ENCODE peak calls at places on chromosomes 3 and 15, in four cellular contexts. One of them, this sample, is unnamed.

GRCh38 chr15:60353245-60353940 is 44.4 kb downstream of the ANXA2 start:
- DNase-seq in naive thymus-derived CD4-positive, alpha-beta T cell: no peak
- DNase-seq in OCI-LY7: no peak
- DNase-seq in A549: no peak
- DNase-seq in this sample: no peak

GRCh38 chr15:89105147-89105546 is 16.9 kb downstream of the ABHD2 start:
- DNase-seq in A549: no peak
- DNase-seq in naive thymus-derived CD4-positive, alpha-beta T cell: no peak
- DNase-seq in OCI-LY7: no peak
- DNase-seq in this sample: no peak

GRCh38 chr3:18345015-18345367 is 80.1 kb downstream of the SATB1 start:
- DNase-seq in OCI-LY7: no peak
- DNase-seq in naive thymus-derived CD4-positive, alpha-beta T cell: no peak
- DNase-seq in A549: no peak
- DNase-seq in this sample: no peak

GRCh38 chr15:48868549-48868948 is 9.4 kb upstream of the EID1 start:
- DNase-seq in naive thymus-derived CD4-positive, alpha-beta T cell: no peak
- DNase-seq in OCI-LY7: no peak
- DNase-seq in A549: no peak
- DNase-seq in this sample: no peak

GRCh38 chr3:50347187-50347813 is 1.8 kb upstream of the ZMYND10 start:
- DNase-seq in naive thymus-derived CD4-positive, alpha-beta T cell: peak
- DNase-seq in OCI-LY7: peak
- DNase-seq in A549: peak
- DNase-seq in this sample: peak

GRCh38 chr3:499362-499761 is 302.8 kb downstream of the CHL1 start:
- DNase-seq in naive thymus-derived CD4-positive, alpha-beta T cell: no peak
- DNase-seq in A549: no peak
- DNase-seq in OCI-LY7: no peak
- DNase-seq in this sample: no peak

GRCh38 chr15:48940508-48940907 is 23.2 kb downstream of the SHC4 start:
- DNase-seq in OCI-LY7: no peak
- DNase-seq in naive thymus-derived CD4-positive, alpha-beta T cell: no peak
- DNase-seq in A549: no peak
- DNase-seq in this sample: no peak

GRCh38 chr15:66841953-66842681 is 140.1 kb downstream of the SMAD6 start:
- DNase-seq in OCI-LY7: no peak
- DNase-seq in naive thymus-derived CD4-positive, alpha-beta T cell: no peak
- DNase-seq in A549: peak
- DNase-seq in this sample: no peak

GRCh38 chr3:120119846-120120510 is 25.7 kb upstream of the GSK3B start:
- DNase-seq in OCI-LY7: no peak
- DNase-seq in A549: no peak
- DNase-seq in naive thymus-derived CD4-positive, alpha-beta T cell: no peak
- DNase-seq in this sample: no peak

GRCh38 chr3:186526256-186526606 is 17.9 kb downstream of the CRYGS start:
- DNase-seq in naive thymus-derived CD4-positive, alpha-beta T cell: no peak
- DNase-seq in OCI-LY7: peak
- DNase-seq in A549: no peak
- DNase-seq in this sample: peak

GRCh38 chr15:49428392-49429095 is 5.5 kb downstream of the FGF7 start:
- DNase-seq in A549: no peak
- DNase-seq in naive thymus-derived CD4-positive, alpha-beta T cell: no peak
- DNase-seq in OCI-LY7: no peak
- DNase-seq in this sample: no peak

GRCh38 chr3:46678280-46678679 is 15.2 kb downstream of the ALS2CL start:
- DNase-seq in A549: no peak
- DNase-seq in OCI-LY7: no peak
- DNase-seq in naive thymus-derived CD4-positive, alpha-beta T cell: no peak
- DNase-seq in this sample: no peak

GRCh38 chr3:43455233-43455632 is 166.6 kb downstream of the ANO10 start:
- DNase-seq in A549: peak
- DNase-seq in OCI-LY7: no peak
- DNase-seq in naive thymus-derived CD4-positive, alpha-beta T cell: no peak
- DNase-seq in this sample: no peak

GRCh38 chr15:40338921-40339620 is 1.7 kb downstream of the CCDC9B start:
- DNase-seq in A549: peak
- DNase-seq in OCI-LY7: no peak
- DNase-seq in naive thymus-derived CD4-positive, alpha-beta T cell: no peak
- DNase-seq in this sample: no peak

GRCh38 chr3:189498995-189499704 is 132.0 kb upstream of the TP63 start:
- DNase-seq in OCI-LY7: no peak
- DNase-seq in naive thymus-derived CD4-positive, alpha-beta T cell: no peak
- DNase-seq in A549: no peak
- DNase-seq in this sample: no peak

GRCh38 chr3:117473981-117474563 is 764.5 kb downstream of the TUSC7 start:
- DNase-seq in A549: no peak
- DNase-seq in naive thymus-derived CD4-positive, alpha-beta T cell: no peak
- DNase-seq in OCI-LY7: no peak
- DNase-seq in this sample: no peak

GRCh38 chr3:53577486-53577885 is 83.1 kb downstream of the CACNA1D start:
- DNase-seq in OCI-LY7: no peak
- DNase-seq in naive thymus-derived CD4-positive, alpha-beta T cell: no peak
- DNase-seq in A549: no peak
- DNase-seq in this sample: no peak

GRCh38 chr3:193946945-193947344 is 189.0 kb upstream of the HES1 start:
- DNase-seq in A549: no peak
- DNase-seq in OCI-LY7: no peak
- DNase-seq in naive thymus-derived CD4-positive, alpha-beta T cell: no peak
- DNase-seq in this sample: no peak

GRCh38 chr3:107599755-107600122 is 77.0 kb downstream of the BBX start:
- DNase-seq in A549: no peak
- DNase-seq in naive thymus-derived CD4-positive, alpha-beta T cell: no peak
- DNase-seq in OCI-LY7: no peak
- DNase-seq in this sample: no peak

GRCh38 chr3:107594870-107595269 is 72.1 kb downstream of the BBX start:
- DNase-seq in A549: no peak
- DNase-seq in OCI-LY7: no peak
- DNase-seq in naive thymus-derived CD4-positive, alpha-beta T cell: no peak
- DNase-seq in this sample: no peak

GRCh38 chr3:107600784-107601183 is 78.0 kb downstream of the BBX start:
- DNase-seq in OCI-LY7: no peak
- DNase-seq in A549: no peak
- DNase-seq in naive thymus-derived CD4-positive, alpha-beta T cell: no peak
- DNase-seq in this sample: no peak

GRCh38 chr3:107596639-107597038 is 73.9 kb downstream of the BBX start:
- DNase-seq in naive thymus-derived CD4-positive, alpha-beta T cell: no peak
- DNase-seq in A549: no peak
- DNase-seq in OCI-LY7: no peak
- DNase-seq in this sample: no peak

DNA sequence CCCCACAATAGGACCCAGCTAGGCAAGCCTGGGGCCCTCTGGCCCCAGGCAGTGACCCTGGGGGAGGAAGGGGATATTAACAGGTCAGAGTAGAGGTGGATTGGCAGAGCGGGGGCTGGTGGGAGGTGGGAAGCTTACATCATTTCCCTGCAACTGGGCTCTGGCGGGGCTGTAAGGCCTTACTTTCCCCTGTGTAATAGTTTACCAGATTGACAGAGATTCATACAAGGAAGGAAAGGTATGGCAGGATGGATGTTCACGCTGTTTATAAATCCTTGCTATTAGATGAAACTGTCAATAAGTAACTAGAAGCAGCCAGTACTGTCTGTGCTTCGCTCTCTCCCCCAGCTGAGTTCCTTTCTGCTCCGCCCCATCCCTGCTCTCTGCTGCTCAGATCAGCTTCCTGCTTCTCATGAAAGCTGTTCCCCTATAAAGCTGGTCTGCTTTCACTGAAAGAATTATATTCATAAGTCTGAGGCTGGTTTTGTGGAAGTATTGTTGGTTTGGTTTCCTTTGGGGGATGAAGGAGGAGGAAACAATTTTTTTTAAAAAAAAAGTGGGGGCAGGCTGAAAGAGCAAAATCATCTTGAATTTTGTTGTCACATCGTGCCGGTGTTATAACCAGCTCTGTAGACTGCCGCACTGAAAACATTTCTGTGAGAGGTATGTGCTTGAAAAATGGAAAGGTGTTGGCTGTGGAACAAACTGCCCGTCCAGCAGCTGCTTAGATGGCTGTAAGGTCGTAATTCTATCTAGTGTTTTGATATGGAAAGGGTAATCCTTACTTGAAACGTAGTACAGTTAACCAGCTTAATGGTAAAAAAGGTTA is 76.4 kb downstream of the BBX start:
- DNase-seq in A549: peak
- DNase-seq in OCI-LY7: peak
- DNase-seq in naive thymus-derived CD4-positive, alpha-beta T cell: peak
- DNase-seq in this sample: peak
- H3K4me3 ChIP-seq in A549: peak
- H3K4me3 ChIP-seq in OCI-LY7: peak
- H3K4me3 ChIP-seq in naive thymus-derived CD4-positive, alpha-beta T cell: peak
- H3K4me3 ChIP-seq in this sample: peak

GRCh38 chr3:24829011-24829581 is 334.4 kb upstream of the THRB start:
- DNase-seq in A549: peak
- DNase-seq in naive thymus-derived CD4-positive, alpha-beta T cell: no peak
- DNase-seq in OCI-LY7: no peak
- DNase-seq in this sample: no peak
- H3K4me3 ChIP-seq in A549: peak
- H3K4me3 ChIP-seq in naive thymus-derived CD4-positive, alpha-beta T cell: no peak
- H3K4me3 ChIP-seq in OCI-LY7: no peak
- H3K4me3 ChIP-seq in this sample: no peak

GRCh38 chr15:92014461-92015030 is 161.0 kb downstream of the SLCO3A1 start:
- DNase-seq in A549: no peak
- DNase-seq in naive thymus-derived CD4-positive, alpha-beta T cell: no peak
- DNase-seq in OCI-LY7: peak
- DNase-seq in this sample: peak
- H3K4me3 ChIP-seq in A549: no peak
- H3K4me3 ChIP-seq in naive thymus-derived CD4-positive, alpha-beta T cell: no peak
- H3K4me3 ChIP-seq in OCI-LY7: peak
- H3K4me3 ChIP-seq in this sample: no peak

GRCh38 chr15:93086791-93087190 is 2.2 kb downstream of the RGMA start:
- DNase-seq in A549: no peak
- DNase-seq in naive thymus-derived CD4-positive, alpha-beta T cell: no peak
- DNase-seq in OCI-LY7: no peak
- DNase-seq in this sample: no peak

GRCh38 chr15:93087825-93088199 is 1.2 kb downstream of the RGMA start:
- DNase-seq in A549: peak
- DNase-seq in OCI-LY7: peak
- DNase-seq in naive thymus-derived CD4-positive, alpha-beta T cell: peak
- DNase-seq in this sample: peak

GRCh38 chr15:93089855-93090305 is 869 bp upstream of the RGMA start:
- DNase-seq in OCI-LY7: no peak
- DNase-seq in naive thymus-derived CD4-positive, alpha-beta T cell: no peak
- DNase-seq in A549: no peak
- DNase-seq in this sample: no peak

GRCh38 chr15:93088981-93089854 is at the start of gene RGMA:
- DNase-seq in naive thymus-derived CD4-positive, alpha-beta T cell: no peak
- DNase-seq in A549: no peak
- DNase-seq in OCI-LY7: no peak
- DNase-seq in this sample: no peak

GRCh38 chr15:93088200-93088980 is 621 bp downstream of the RGMA start:
- DNase-seq in naive thymus-derived CD4-positive, alpha-beta T cell: no peak
- DNase-seq in A549: peak
- DNase-seq in OCI-LY7: no peak
- DNase-seq in this sample: no peak
- H3K4me3 ChIP-seq in naive thymus-derived CD4-positive, alpha-beta T cell: peak
- H3K4me3 ChIP-seq in A549: peak
- H3K4me3 ChIP-seq in OCI-LY7: no peak
- H3K4me3 ChIP-seq in this sample: no peak

DNA sequence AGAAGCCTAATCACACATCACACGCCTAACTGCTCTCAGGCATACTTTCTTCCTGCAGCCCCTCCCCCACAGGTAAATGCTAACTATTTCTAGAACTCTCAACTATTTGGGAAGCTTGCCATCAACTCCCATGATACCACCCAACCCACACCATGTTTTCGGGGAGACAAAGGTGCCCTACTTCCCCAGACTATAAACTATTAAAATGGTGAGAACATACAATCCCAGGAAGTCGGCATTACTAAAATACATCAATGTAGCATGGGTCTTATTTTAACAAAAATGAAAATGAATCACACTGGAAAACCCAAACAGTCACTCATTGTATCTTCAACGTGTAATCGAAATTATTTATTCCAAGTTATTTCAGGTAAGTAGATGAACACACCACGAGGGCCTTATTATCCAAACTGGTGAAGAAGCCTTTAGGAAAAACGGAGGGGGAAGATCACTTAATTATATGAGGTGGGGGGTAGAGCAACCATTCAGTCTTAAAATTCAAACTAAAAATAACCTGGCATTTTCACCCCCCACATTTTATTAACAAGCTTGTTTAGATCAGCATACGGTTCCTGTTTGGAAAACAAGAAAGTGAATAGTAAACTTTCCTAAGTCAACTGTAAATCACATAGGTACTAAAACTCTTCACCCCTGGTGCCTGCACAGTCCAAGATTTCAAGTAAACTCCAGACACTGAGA is 1.9 kb downstream of the TBL1XR1 start:
- DNase-seq in OCI-LY7: peak
- DNase-seq in naive thymus-derived CD4-positive, alpha-beta T cell: peak
- DNase-seq in A549: peak
- DNase-seq in this sample: peak
- H3K4me3 ChIP-seq in OCI-LY7: peak
- H3K4me3 ChIP-seq in naive thymus-derived CD4-positive, alpha-beta T cell: peak
- H3K4me3 ChIP-seq in A549: peak
- H3K4me3 ChIP-seq in this sample: peak

This sample was measured in Karpas-422.